ENCODE peak calls at places on chromosomes 7 and 10, in four cellular contexts. One of them, this sample, is unnamed.

GRCh38 chr7:129913428-129913827 is 39.3 kb downstream of the UBE2H start:
- DNase-seq in endodermal cell: no peak
- DNase-seq in astrocyte: no peak
- DNase-seq in SK-N-SH: no peak
- DNase-seq in this sample: no peak

GRCh38 chr10:88163572-88163971 is 300.1 kb downstream of the PTEN start:
- DNase-seq in endodermal cell: no peak
- DNase-seq in SK-N-SH: no peak
- DNase-seq in astrocyte: no peak
- DNase-seq in this sample: peak

GRCh38 chr7:24962418-24962962 is 17.5 kb downstream of the OSBPL3 start:
- DNase-seq in astrocyte: no peak
- DNase-seq in SK-N-SH: no peak
- DNase-seq in endodermal cell: no peak
- DNase-seq in this sample: no peak

GRCh38 chr10:12589789-12590188 is 240.4 kb downstream of the CAMK1D start:
- DNase-seq in endodermal cell: no peak
- DNase-seq in astrocyte: no peak
- DNase-seq in SK-N-SH: no peak
- DNase-seq in this sample: no peak

GRCh38 chr10:17578603-17579002 is 38.6 kb downstream of the HACD1 start:
- DNase-seq in endodermal cell: no peak
- DNase-seq in SK-N-SH: no peak
- DNase-seq in astrocyte: no peak
- DNase-seq in this sample: no peak

GRCh38 chr10:125083576-125083920 is 76.8 kb downstream of the CTBP2 start:
- DNase-seq in endodermal cell: no peak
- DNase-seq in astrocyte: peak
- DNase-seq in SK-N-SH: no peak
- DNase-seq in this sample: no peak

GRCh38 chr10:30357806-30358205 is 8.7 kb upstream of the MTPAP start:
- DNase-seq in endodermal cell: no peak
- DNase-seq in SK-N-SH: no peak
- DNase-seq in astrocyte: no peak
- DNase-seq in this sample: no peak

GRCh38 chr10:4281207-4281825 is 496.3 kb upstream of the KLF6 start:
- DNase-seq in SK-N-SH: no peak
- DNase-seq in astrocyte: peak
- DNase-seq in endodermal cell: no peak
- DNase-seq in this sample: no peak

GRCh38 chr10:96334888-96335526 is 23.8 kb downstream of the OPALIN start:
- DNase-seq in astrocyte: peak
- DNase-seq in SK-N-SH: peak
- DNase-seq in endodermal cell: peak
- DNase-seq in this sample: peak

GRCh38 chr7:36048141-36048901 is 104.7 kb upstream of the EEPD1 start:
- DNase-seq in astrocyte: peak
- DNase-seq in SK-N-SH: peak
- DNase-seq in endodermal cell: no peak
- DNase-seq in this sample: no peak

GRCh38 chr7:137913985-137914384 is 67.2 kb upstream of the DGKI start:
- DNase-seq in astrocyte: no peak
- DNase-seq in SK-N-SH: no peak
- DNase-seq in endodermal cell: no peak
- DNase-seq in this sample: no peak

GRCh38 chr10:92517034-92517655 is 56.7 kb downstream of the IDE start:
- DNase-seq in endodermal cell: peak
- DNase-seq in astrocyte: peak
- DNase-seq in SK-N-SH: peak
- DNase-seq in this sample: peak

GRCh38 chr10:60335708-60336107 is 54.0 kb downstream of the ANK3 start:
- DNase-seq in endodermal cell: no peak
- DNase-seq in astrocyte: no peak
- DNase-seq in SK-N-SH: no peak
- DNase-seq in this sample: no peak

GRCh38 chr7:5429857-5430611 is 6.4 kb upstream of the TNRC18 start:
- DNase-seq in SK-N-SH: no peak
- DNase-seq in endodermal cell: peak
- DNase-seq in astrocyte: no peak
- DNase-seq in this sample: no peak

GRCh38 chr7:44867073-44867990 is 18.0 kb downstream of the PURB start:
- DNase-seq in endodermal cell: no peak
- DNase-seq in astrocyte: peak
- DNase-seq in SK-N-SH: no peak
- DNase-seq in this sample: no peak

GRCh38 chr7:81111358-81111757 is 192.5 kb upstream of the SEMA3C start:
- DNase-seq in SK-N-SH: peak
- DNase-seq in endodermal cell: no peak
- DNase-seq in astrocyte: peak
- DNase-seq in this sample: no peak

GRCh38 chr7:98133181-98133580 is 26.5 kb downstream of the LMTK2 start:
- DNase-seq in astrocyte: peak
- DNase-seq in SK-N-SH: no peak
- DNase-seq in endodermal cell: no peak
- DNase-seq in this sample: no peak

GRCh38 chr10:72254891-72255568 is 18.7 kb upstream of the DDIT4 start:
- DNase-seq in endodermal cell: peak
- DNase-seq in SK-N-SH: peak
- DNase-seq in astrocyte: peak
- DNase-seq in this sample: peak

GRCh38 chr10:72259491-72260214 is 14.1 kb upstream of the DDIT4 start:
- DNase-seq in astrocyte: peak
- DNase-seq in SK-N-SH: peak
- DNase-seq in endodermal cell: no peak
- DNase-seq in this sample: no peak

GRCh38 chr10:72255977-72256729 is 17.6 kb upstream of the DDIT4 start:
- DNase-seq in astrocyte: no peak
- DNase-seq in SK-N-SH: no peak
- DNase-seq in endodermal cell: no peak
- DNase-seq in this sample: no peak

GRCh38 chr10:72258617-72259016 is 15.1 kb upstream of the DDIT4 start:
- DNase-seq in SK-N-SH: no peak
- DNase-seq in endodermal cell: peak
- DNase-seq in astrocyte: no peak
- DNase-seq in this sample: no peak

GRCh38 chr10:72257051-72257892 is 16.5 kb upstream of the DDIT4 start:
- DNase-seq in endodermal cell: no peak
- DNase-seq in SK-N-SH: no peak
- DNase-seq in astrocyte: no peak
- DNase-seq in this sample: no peak
- H3K27ac ChIP-seq in endodermal cell: no peak
- H3K27ac ChIP-seq in SK-N-SH: no peak
- H3K27ac ChIP-seq in astrocyte: no peak
- H3K27ac ChIP-seq in this sample: no peak

GRCh38 chr7:73882060-73882428 is 21.1 kb downstream of the TMEM270 start:
- DNase-seq in astrocyte: no peak
- DNase-seq in SK-N-SH: no peak
- DNase-seq in endodermal cell: no peak
- DNase-seq in this sample: no peak

GRCh38 chr7:73881352-73882059 is 20.5 kb downstream of the TMEM270 start:
- DNase-seq in SK-N-SH: peak
- DNase-seq in endodermal cell: no peak
- DNase-seq in astrocyte: no peak
- DNase-seq in this sample: no peak

GRCh38 chr7:73879977-73880681 is 19.2 kb downstream of the TMEM270 start:
- DNase-seq in SK-N-SH: peak
- DNase-seq in astrocyte: no peak
- DNase-seq in endodermal cell: no peak
- DNase-seq in this sample: no peak

GRCh38 chr7:73876973-73877372 is 16.0 kb downstream of the TMEM270 start:
- DNase-seq in endodermal cell: no peak
- DNase-seq in SK-N-SH: peak
- DNase-seq in astrocyte: no peak
- DNase-seq in this sample: no peak

GRCh38 chr7:73880755-73881328 is 19.9 kb downstream of the TMEM270 start:
- DNase-seq in astrocyte: no peak
- DNase-seq in endodermal cell: no peak
- DNase-seq in SK-N-SH: peak
- DNase-seq in this sample: no peak
- H3K4me3 ChIP-seq in astrocyte: no peak
- H3K4me3 ChIP-seq in endodermal cell: no peak
- H3K4me3 ChIP-seq in SK-N-SH: no peak
- H3K4me3 ChIP-seq in this sample: no peak

DNA sequence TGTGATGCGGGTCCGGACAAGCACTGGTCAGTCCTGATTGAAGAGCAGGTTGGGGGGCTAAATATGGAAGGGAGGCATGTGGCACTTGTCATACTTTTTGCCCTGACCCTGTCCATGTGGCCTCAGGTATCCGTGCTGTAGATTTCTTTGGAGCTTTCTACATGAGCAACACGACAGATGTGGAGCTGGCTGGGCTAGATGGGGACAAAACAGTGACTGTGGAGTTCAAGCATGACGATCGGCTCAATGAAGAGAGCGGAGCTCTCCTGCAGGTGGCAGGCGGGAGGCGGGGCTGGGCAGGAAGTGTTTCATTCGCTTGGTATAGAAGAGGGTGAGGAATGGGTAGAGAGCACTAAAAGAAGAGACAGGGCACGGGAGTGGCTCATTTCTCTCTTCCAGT is 13.0 kb upstream of the CHCHD1 start:
- DNase-seq in SK-N-SH: no peak
- DNase-seq in astrocyte: no peak
- DNase-seq in endodermal cell: peak
- DNase-seq in this sample: no peak
- TF ChIP-seq CTCF in SK-N-SH: no peak
- TF ChIP-seq CTCF in astrocyte: no peak
- TF ChIP-seq CTCF in endodermal cell: peak
- TF ChIP-seq CTCF in this sample: no peak

DNA sequence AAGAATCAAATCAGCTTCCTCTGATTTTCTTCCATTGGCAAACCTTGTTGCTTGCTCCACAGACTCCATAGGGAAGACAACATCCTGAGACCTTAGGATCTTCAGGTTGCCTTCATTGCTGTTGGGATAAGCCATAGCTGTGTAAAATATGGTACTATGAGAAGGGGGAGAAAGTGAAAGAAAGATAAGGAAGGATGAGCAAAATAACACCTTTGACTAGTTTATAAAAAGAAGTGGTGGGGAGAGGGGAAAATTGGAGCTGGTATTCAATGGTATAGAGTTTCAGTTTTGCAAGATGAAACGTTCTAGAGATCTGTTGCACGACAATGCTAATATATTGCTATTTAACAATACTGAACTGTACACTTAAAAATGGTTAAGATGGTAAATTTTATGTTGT is 180.4 kb upstream of the PHYHIPL start:
- DNase-seq in SK-N-SH: no peak
- DNase-seq in astrocyte: no peak
- DNase-seq in endodermal cell: no peak
- DNase-seq in this sample: no peak
- H3K27ac ChIP-seq in SK-N-SH: no peak
- H3K27ac ChIP-seq in astrocyte: no peak
- H3K27ac ChIP-seq in endodermal cell: no peak
- H3K27ac ChIP-seq in this sample: no peak

GRCh38 chr10:95286707-95287106 is 4.1 kb downstream of the PDLIM1 start:
- DNase-seq in astrocyte: no peak
- DNase-seq in endodermal cell: no peak
- DNase-seq in SK-N-SH: no peak
- DNase-seq in this sample: no peak
- H3K4me3 ChIP-seq in astrocyte: no peak
- H3K4me3 ChIP-seq in endodermal cell: peak
- H3K4me3 ChIP-seq in SK-N-SH: no peak
- H3K4me3 ChIP-seq in this sample: no peak

DNA sequence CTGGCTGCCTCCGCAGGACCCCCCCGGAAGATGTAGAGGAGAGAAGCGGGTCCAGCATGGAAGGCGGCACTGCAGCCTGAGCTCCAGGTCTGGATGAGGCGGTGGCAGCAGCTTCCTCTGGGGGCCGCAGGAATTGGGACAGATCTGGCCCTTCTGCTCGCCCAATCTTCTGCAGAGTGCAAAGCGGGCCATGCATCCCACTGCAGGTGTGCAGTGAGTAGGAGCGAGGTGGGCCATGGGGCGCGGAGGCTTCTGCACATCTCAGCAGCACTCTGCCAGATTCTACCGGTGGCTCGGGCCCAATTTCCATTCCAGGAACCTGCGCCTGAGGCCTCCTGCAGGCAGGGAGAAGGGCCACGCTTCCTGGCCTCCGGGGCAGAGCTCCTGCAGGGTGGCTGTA is 197.2 kb downstream of the ELFN1 start:
- DNase-seq in endodermal cell: peak
- DNase-seq in SK-N-SH: no peak
- DNase-seq in astrocyte: no peak
- DNase-seq in this sample: no peak
- TF ChIP-seq CTCF in endodermal cell: no peak
- TF ChIP-seq CTCF in SK-N-SH: no peak
- TF ChIP-seq CTCF in astrocyte: no peak
- TF ChIP-seq CTCF in this sample: no peak

GRCh38 chr10:109205929-109206585 is 717.3 kb downstream of the XPNPEP1 start:
- DNase-seq in astrocyte: peak
- DNase-seq in SK-N-SH: no peak
- DNase-seq in endodermal cell: no peak
- DNase-seq in this sample: no peak
- H3K27ac ChIP-seq in astrocyte: peak
- H3K27ac ChIP-seq in SK-N-SH: peak
- H3K27ac ChIP-seq in endodermal cell: no peak
- H3K27ac ChIP-seq in this sample: no peak

This sample was measured in WERI-Rb-1.